ENCODE peak calls at places on chromosomes 11 and 22, in eight cellular contexts. E is COLO829, M is NCI-H1092, U is adipocyte, V is activated T-cell treated with anti-CD3 and anti-CD28 coated beads for 1 hour, L is smooth muscle cell of the brain vasculature, B is astrocyte of the spinal cord, D is epithelial cell of esophagus. S is an unnamed sample.

GRCh38 chr11:118290923-118291322 is 13.6 kb upstream of the CD3E start:
- DNase-seq in M (no peak), B (no peak), E (peak; percentile 17), V (no peak), D (peak; percentile 79), L (no peak), U (peak; percentile 4), S (peak; percentile 31)

GRCh38 chr11:128701086-128701485 is 7.2 kb downstream of the FLI1 start:
- DNase-seq in V (no peak), D (no peak), U (peak; percentile 27), B (no peak), L (no peak), E (peak; percentile 51), M (no peak), S (peak; percentile 76)

GRCh38 chr11:12397953-12398352 is 20.6 kb downstream of the PARVA start:
- DNase-seq in B (peak; percentile 91), U (peak; percentile 93), L (no peak), V (no peak), E (no peak), M (no peak), D (peak; percentile 38), S (peak; percentile 96)

GRCh38 chr11:40129276-40129675 is 1330.2 kb downstream of the LRRC4C start:
- DNase-seq in L (no peak), D (peak; percentile 4), B (peak; percentile 19), V (no peak), E (peak; percentile 34), U (no peak), M (no peak), S (peak; percentile 3)

GRCh38 chr22:42151924-42152635 is 21.5 kb upstream of the CYP2D6 start:
- DNase-seq in V (no peak), M (no peak), U (no peak), E (no peak), D (no peak), L (no peak), B (no peak), S (peak; percentile 16)

GRCh38 chr11:60950933-60951610 is 904 bp downstream of the SLC15A3 start:
- DNase-seq in V (no peak), L (no peak), B (no peak), E (no peak), M (no peak), U (peak; percentile 10), D (peak; percentile 25), S (peak; percentile 55)

GRCh38 chr11:65488273-65489058 is 10.4 kb upstream of the MALAT1 start:
- DNase-seq in E (no peak), D (peak; percentile 46), V (no peak), M (no peak), B (peak; percentile 78), L (no peak), U (peak; percentile 73), S (peak; percentile 88)

GRCh38 chr11:57387284-57388030 is 3.0 kb downstream of the PRG2 start:
- DNase-seq in U (no peak), M (no peak), V (no peak), L (peak; percentile 26), B (peak; percentile 13), E (peak; percentile 67), D (no peak), S (no peak)

GRCh38 chr22:45709866-45710265 is 38.2 kb downstream of the ATXN10 start:
- DNase-seq in M (no peak), V (no peak), U (peak; percentile 36), B (peak; percentile 47), L (no peak), E (peak; percentile 22), D (peak; percentile 26), S (peak; percentile 90)

GRCh38 chr22:42633013-42633412 is 7.4 kb downstream of the ATP5MGL start:
- DNase-seq in V (no peak), E (no peak), M (no peak), B (no peak), U (no peak), D (no peak), L (no peak), S (no peak)

GRCh38 chr22:48663297-48663696 is 1164.4 kb downstream of the BRD1 start:
- DNase-seq in D (no peak), E (peak; percentile 34), B (no peak), U (no peak), V (no peak), L (no peak), M (no peak), S (no peak)

GRCh38 chr22:39152024-39152510 is 413 bp downstream of the CBX7 start:
- DNase-seq in D (no peak), L (no peak), M (no peak), E (no peak), U (no peak), B (no peak), V (no peak), S (no peak)

GRCh38 chr22:47275479-47276218 is 513.2 kb downstream of the TBC1D22A start:
- DNase-seq in L (peak; percentile 12), U (peak; percentile 27), B (peak; percentile 24), D (no peak), M (no peak), V (no peak), E (no peak), S (no peak)

GRCh38 chr11:789951-790350 is at the start of gene CEND1:
- DNase-seq in E (no peak), U (peak; percentile 73), L (no peak), B (peak; percentile 38), D (peak; percentile 44), M (peak; percentile 30), V (no peak), S (peak; percentile 82)

GRCh38 chr22:28441720-28442263 is 237.8 kb downstream of the TTC28 start:
- DNase-seq in B (peak; percentile 60), M (no peak), L (no peak), U (peak; percentile 44), D (no peak), V (no peak), E (peak; percentile 11), S (peak; percentile 49)

GRCh38 chr11:120523196-120523595 is 11.6 kb downstream of the GRIK4 start:
- DNase-seq in V (no peak), M (peak; percentile 59), L (no peak), B (no peak), U (no peak), D (no peak), E (no peak), S (no peak)

GRCh38 chr22:33300165-33300564 is 242.0 kb upstream of the SYN3 start:
- DNase-seq in E (no peak), V (no peak), B (no peak), M (no peak), U (no peak), L (no peak), D (no peak), S (no peak)

GRCh38 chr11:68748061-68748460 is 3.3 kb downstream of the TESMIN start:
- DNase-seq in U (no peak), D (no peak), V (no peak), M (no peak), B (no peak), E (no peak), L (no peak), S (no peak)

GRCh38 chr11:36062796-36063380 is 119.0 kb downstream of the LDLRAD3 start:
- DNase-seq in B (no peak), L (no peak), M (no peak), D (no peak), U (peak; percentile 72), E (no peak), V (no peak), S (no peak)

GRCh38 chr11:66728760-66729385 is at the start of gene SPTBN2:
- DNase-seq in M (peak; percentile 26), B (no peak), E (no peak), D (no peak), V (no peak), U (peak; percentile 25), L (no peak), S (peak; percentile 18)

GRCh38 chr11:296976-297665 is 2.2 kb downstream of the IFITM5 start:
- DNase-seq in V (no peak), U (no peak), L (no peak), M (no peak), E (no peak), B (no peak), D (no peak), S (no peak)

GRCh38 chr22:45211435-45211834 is 29.3 kb downstream of the KIAA0930 start:
- DNase-seq in E (no peak), M (no peak), B (no peak), V (no peak), L (no peak), D (no peak), U (no peak), S (peak; percentile 76)

GRCh38 chr22:37623075-37624016 is 14.7 kb downstream of the GGA1 start:
- DNase-seq in U (peak; percentile 81), M (peak; percentile 33), E (peak; percentile 60), V (peak; percentile 67), B (peak; percentile 36), D (peak; percentile 49), L (no peak), S (peak; percentile 65)

GRCh38 chr22:42958937-42959336 is 56.0 kb downstream of the PACSIN2 start:
- DNase-seq in L (no peak), M (no peak), D (no peak), B (no peak), U (no peak), V (no peak), E (no peak), S (no peak)

GRCh38 chr11:24651873-24652272 is 155.0 kb downstream of the LUZP2 start:
- DNase-seq in B (no peak), M (no peak), U (no peak), V (no peak), D (no peak), E (no peak), L (no peak), S (no peak)

GRCh38 chr22:39560127-39560526 is 10.4 kb upstream of the CACNA1I start:
- DNase-seq in L (no peak), M (no peak), D (no peak), V (no peak), E (no peak), U (no peak), B (no peak), S (peak; percentile 16)

GRCh38 chr22:30636226-30637077 is 871 bp downstream of the SLC35E4 start:
- DNase-seq in L (no peak), B (peak; percentile 8), M (no peak), U (peak; percentile 31), D (peak; percentile 27), E (no peak), V (no peak), S (peak; percentile 54)

GRCh38 chr11:10892250-10892649 is 34.4 kb upstream of the ZBED5 start:
- DNase-seq in E (no peak), U (no peak), L (no peak), B (no peak), M (no peak), D (no peak), V (no peak), S (no peak)

GRCh38 chr22:30390974-30391691 is 3.9 kb upstream of the RNF215 start:
- DNase-seq in D (peak; percentile 82), B (peak; percentile 80), M (peak; percentile 39), V (peak; percentile 70), L (no peak), U (peak; percentile 71), E (peak; percentile 68), S (peak; percentile 78)

GRCh38 chr11:114089748-114090147 is 30.2 kb downstream of the ZBTB16 start:
- DNase-seq in L (no peak), M (no peak), E (no peak), U (no peak), B (no peak), D (no peak), V (no peak), S (no peak)

GRCh38 chr22:49853981-49854791 is 542 bp downstream of the ZBED4 start:
- DNase-seq in B (peak; percentile 26), M (no peak), U (peak; percentile 69), E (no peak), V (no peak), D (peak; percentile 35), L (no peak), S (peak; percentile 61)

GRCh38 chr11:61734767-61735166 is 17.7 kb upstream of the MYRF start:
- DNase-seq in E (no peak), L (no peak), D (no peak), B (no peak), V (no peak), M (no peak), U (no peak), S (no peak)

GRCh38 chr11:130068986-130069683 is 559 bp upstream of the APLP2 start:
- DNase-seq in E (peak; percentile 54), M (peak; percentile 63), V (peak; percentile 39), D (peak; percentile 79), U (peak; percentile 94), B (peak; percentile 90), L (peak; percentile 63), S (peak; percentile 93)

GRCh38 chr11:114026355-114026754 is 33.2 kb upstream of the ZBTB16 start:
- DNase-seq in M (no peak), D (no peak), B (peak; percentile 37), E (no peak), U (peak; percentile 7), L (no peak), V (no peak), S (peak; percentile 28)